ENCODE peak calls at places on chromosomes 1 and 21, in six cellular contexts. Y is cardiac fibroblast, Z is lower leg skin, M is OCI-LY7, N is hepatocyte, F is mucosa of descending colon. R is an unnamed sample.

GRCh38 chr21:22892041-22892440 is 1893.8 kb downstream of the NCAM2 start:
- DNase-seq in M (no peak), Y (no peak), Z (no peak), F (no peak), N (no peak), R (no peak)

GRCh38 chr21:15592271-15592860 is 137.4 kb upstream of the USP25 start:
- DNase-seq in Y (peak), Z (no peak), N (peak), M (peak), F (no peak), R (no peak)

GRCh38 chr21:25689226-25689625 is 45.5 kb downstream of the ATP5PF start:
- DNase-seq in Y (no peak), N (no peak), Z (no peak), M (no peak), F (no peak), R (no peak)

GRCh38 chr1:230408971-230409370 is 17.2 kb downstream of the PGBD5 start:
- DNase-seq in Z (no peak), Y (no peak), N (no peak), F (no peak), M (no peak), R (no peak)

GRCh38 chr1:6889875-6890480 is 104.7 kb downstream of the CAMTA1 start:
- DNase-seq in N (peak), M (peak), F (no peak), Y (peak), Z (peak), R (peak)

GRCh38 chr1:14975119-14975518 is 178.4 kb upstream of the TMEM51 start:
- DNase-seq in F (no peak), N (no peak), M (no peak), Y (no peak), Z (no peak), R (no peak)

GRCh38 chr1:237684236-237684635 is 206.5 kb downstream of the ZP4 start:
- DNase-seq in M (no peak), Z (no peak), F (no peak), Y (no peak), N (no peak), R (no peak)

GRCh38 chr21:30486180-30486579 is 1.1 kb downstream of the KRTAP19-2 start:
- DNase-seq in Z (no peak), M (no peak), N (no peak), Y (no peak), F (no peak), R (no peak)

GRCh38 chr1:28416509-28417194 is 47.1 kb downstream of the PHACTR4 start:
- DNase-seq in M (no peak), N (no peak), Y (no peak), Z (no peak), F (no peak), R (no peak)

GRCh38 chr1:38500891-38501290 is 358.7 kb downstream of the RRAGC start:
- DNase-seq in N (no peak), F (no peak), M (no peak), Z (no peak), Y (no peak), R (peak)

GRCh38 chr1:45647248-45648021 is 23.6 kb upstream of the CCDC17 start:
- DNase-seq in F (no peak), N (no peak), Z (no peak), Y (peak), M (no peak), R (no peak)

GRCh38 chr1:8421721-8422120 is 103.8 kb downstream of the SLC45A1 start:
- DNase-seq in F (no peak), Y (peak), N (no peak), M (no peak), Z (no peak), R (no peak)

GRCh38 chr1:69121708-69122107 is 446.0 kb upstream of the LRRC7 start:
- DNase-seq in N (no peak), Y (peak), M (no peak), F (no peak), Z (no peak), R (no peak)

GRCh38 chr1:62286778-62287224 is 32.4 kb downstream of the KANK4 start:
- DNase-seq in F (no peak), N (no peak), Y (no peak), M (no peak), Z (no peak), R (no peak)

GRCh38 chr21:44398499-44398898 is 45.1 kb downstream of the TRPM2 start:
- DNase-seq in Z (no peak), M (no peak), Y (no peak), N (peak), F (no peak), R (no peak)

GRCh38 chr1:238196516-238196915 is 305.8 kb upstream of the ZP4 start:
- DNase-seq in N (no peak), M (no peak), F (no peak), Z (no peak), Y (no peak), R (no peak)

GRCh38 chr1:233668725-233669294 is 54.9 kb downstream of the KCNK1 start:
- DNase-seq in Z (peak), Y (peak), M (no peak), N (no peak), F (no peak), R (peak)

GRCh38 chr1:19597463-19598309 is 46.4 kb upstream of the NBL1 start:
- DNase-seq in Z (no peak), N (peak), F (no peak), M (no peak), Y (peak), R (peak)

GRCh38 chr1:110308247-110308646 is 30.9 kb upstream of the RBM15 start:
- DNase-seq in M (no peak), N (no peak), Y (peak), Z (no peak), F (no peak), R (no peak)

GRCh38 chr1:180155202-180155682 is 573 bp downstream of the QSOX1 start:
- DNase-seq in Z (no peak), F (no peak), M (peak), N (no peak), Y (peak), R (peak)

GRCh38 chr1:55375617-55376258 is 160.6 kb upstream of the USP24 start:
- DNase-seq in M (peak), N (peak), Z (no peak), Y (peak), F (no peak), R (peak)

DNA sequence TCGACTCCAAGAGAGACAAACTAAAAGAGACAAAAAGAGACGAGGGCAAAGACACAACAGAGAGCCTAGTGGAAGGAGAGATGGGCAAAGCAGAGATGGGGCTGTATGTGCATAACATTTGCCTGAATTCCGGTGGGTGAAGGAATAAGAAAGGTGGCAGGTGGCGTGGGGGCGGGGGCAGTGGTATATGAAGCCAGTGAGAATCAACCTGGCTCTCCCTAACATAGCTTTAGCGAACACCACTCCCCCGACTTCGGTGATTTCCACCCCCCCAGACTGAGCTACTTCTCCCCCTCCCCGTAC is 1.1 kb downstream of the INKA2 start:
- DNase-seq in Y (no peak), M (no peak), Z (no peak), N (no peak), F (no peak), R (no peak)
- TF ChIP-seq CTCF in Y (no peak), M (peak), Z (no peak), N (no peak), F (no peak), R (no peak)

DNA sequence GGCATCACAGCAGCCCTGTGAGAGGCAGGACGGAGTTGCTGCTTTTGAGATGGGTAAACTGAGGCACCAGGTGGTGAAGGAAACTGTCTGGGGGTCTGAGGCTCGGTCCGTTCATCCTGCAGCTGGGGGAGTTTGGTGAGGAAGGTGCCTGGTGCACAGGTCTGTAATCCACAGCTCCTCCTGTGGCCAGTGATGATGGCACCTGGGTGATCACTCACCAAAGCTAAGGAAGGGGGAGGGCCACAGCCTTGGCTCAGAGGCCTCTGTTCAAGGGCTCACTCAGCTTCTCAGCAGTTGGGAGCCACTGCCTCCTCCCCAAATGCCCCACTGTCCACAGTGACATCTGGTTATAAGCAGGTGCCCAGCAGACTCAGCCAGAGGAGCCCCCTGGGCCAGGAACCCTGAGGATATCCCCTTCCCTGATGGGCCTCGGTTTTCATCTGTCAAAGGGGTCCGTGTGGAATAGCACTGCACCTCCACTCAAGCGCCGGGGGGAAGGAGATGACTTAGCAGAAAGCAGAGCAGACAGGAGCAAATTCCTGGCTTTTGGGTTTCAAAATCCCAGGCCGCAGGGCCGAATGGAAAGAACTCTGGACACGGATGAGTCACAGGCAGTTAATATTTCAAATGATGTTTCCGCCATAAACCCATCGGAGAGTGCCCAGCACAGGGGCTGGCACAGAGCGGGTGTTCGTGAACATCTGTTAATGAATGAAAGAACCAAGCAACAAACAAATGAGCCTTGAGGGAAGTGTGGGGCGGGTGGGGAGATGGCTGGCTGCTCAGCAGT is 82.8 kb downstream of the DMRTB1 start:
- DNase-seq in F (peak), M (peak), Y (peak), Z (peak), N (peak), R (peak)
- TF ChIP-seq CTCF in F (no peak), M (peak), Y (peak), Z (no peak), N (peak), R (peak)

DNA sequence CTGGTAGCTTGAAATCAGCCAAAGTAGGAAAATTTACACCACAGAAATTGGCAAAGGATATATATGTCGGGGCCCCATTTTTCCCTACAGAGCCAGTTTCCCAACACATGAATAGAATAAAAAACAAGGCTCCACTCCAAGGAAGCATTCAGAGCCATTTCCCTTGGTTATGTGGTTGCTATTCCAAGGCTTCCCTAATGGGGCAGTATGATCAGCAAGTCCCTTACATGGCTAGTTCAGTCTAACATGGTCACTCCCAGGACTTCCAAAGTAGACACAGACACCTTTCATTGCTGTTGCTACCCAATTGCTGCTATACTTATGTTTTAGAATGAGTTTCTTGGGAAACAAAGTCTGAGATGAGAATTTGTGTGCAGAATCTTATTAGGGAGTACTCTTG is 93.1 kb downstream of the C21orf91 start:
- DNase-seq in Z (no peak), N (no peak), F (no peak), Y (peak), M (peak), R (no peak)
- TF ChIP-seq CTCF in Z (no peak), N (no peak), F (no peak), Y (peak), M (peak), R (no peak)

DNA sequence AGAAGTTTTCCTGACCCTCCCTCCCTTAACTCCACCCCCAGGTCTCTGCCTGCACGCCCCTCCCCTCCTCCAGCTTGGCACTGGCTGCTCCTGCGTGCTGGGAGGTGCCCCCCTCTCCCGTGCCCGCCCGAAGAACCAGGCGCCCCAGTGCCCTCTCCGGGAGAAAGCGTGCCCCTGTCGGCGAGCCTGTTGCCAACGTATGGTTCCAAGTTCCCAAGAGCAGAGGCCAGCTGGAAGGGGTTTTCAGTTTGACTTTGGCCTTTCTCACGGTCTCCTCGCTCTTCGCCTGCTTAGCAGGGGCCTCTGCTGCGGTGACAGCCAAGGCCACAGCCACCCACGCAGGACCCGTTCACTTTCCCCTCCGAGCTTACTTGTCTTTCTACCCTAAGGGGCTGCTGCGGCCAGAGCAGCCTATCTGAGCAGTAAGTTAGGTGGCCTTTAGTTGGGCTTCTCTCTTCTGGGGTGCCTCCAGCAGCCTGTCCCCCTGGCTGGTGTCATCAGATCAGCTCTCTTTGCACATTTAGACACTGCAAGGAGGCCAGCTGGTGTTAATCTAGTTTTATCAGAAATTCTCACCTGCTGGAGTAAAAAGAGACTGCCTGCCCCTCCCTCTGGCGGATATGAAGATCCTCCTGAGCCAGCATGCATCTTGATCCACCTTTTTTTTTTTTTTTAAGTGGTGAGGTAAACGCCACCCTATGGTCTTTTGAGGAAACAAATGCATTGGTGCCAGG is 1.5 kb downstream of the STUM start:
- DNase-seq in Z (no peak), M (peak), Y (no peak), F (peak), N (peak), R (peak)
- TF ChIP-seq CTCF in Z (no peak), M (peak), Y (no peak), F (no peak), N (peak), R (peak)

GRCh38 chr1:167401260-167401873 is 117.0 kb downstream of the CD247 start:
- DNase-seq in F (peak), N (peak), M (peak), Y (peak), Z (no peak), R (peak)
- TF ChIP-seq CTCF in F (no peak), N (peak), M (peak), Y (peak), Z (no peak), R (peak)

GRCh38 chr21:46340998-46341397 is 17.0 kb downstream of the PCNT start:
- DNase-seq in N (no peak), Y (no peak), F (no peak), Z (no peak), M (no peak), R (no peak)

GRCh38 chr21:46346296-46347202 is 22.6 kb downstream of the PCNT start:
- DNase-seq in N (no peak), F (no peak), Z (no peak), Y (no peak), M (no peak), R (no peak)

GRCh38 chr21:46345861-46346260 is 21.9 kb downstream of the PCNT start:
- DNase-seq in N (no peak), M (no peak), Y (no peak), Z (no peak), F (no peak), R (no peak)

GRCh38 chr21:46347203-46347550 is 23.2 kb downstream of the PCNT start:
- DNase-seq in M (no peak), Y (no peak), Z (no peak), F (no peak), N (no peak), R (no peak)

GRCh38 chr21:46344219-46344915 is 20.4 kb downstream of the PCNT start:
- DNase-seq in N (no peak), F (no peak), M (no peak), Z (no peak), Y (no peak), R (no peak)
- TF ChIP-seq CTCF in N (no peak), F (no peak), M (no peak), Z (no peak), Y (no peak), R (no peak)

R was measured in activated CD8-positive, alpha-beta T cell treated with anti-CD3 and anti-CD28 coated beads for 36 hours.